ENCODE peak calls at places on chromosomes 1 and 21, in six cellular contexts. B is colonic mucosa, F is K562, N is pancreas, E is endothelial cell of umbilical vein, X is AG09309. O is an unnamed sample.

GRCh38 chr1:70863256-70863655 is 184.4 kb downstream of the PTGER3 start:
- DNase-seq in N (no peak), F (no peak), E (no peak), X (no peak), B (no peak), O (no peak)

GRCh38 chr1:247681288-247681897 is 1.9 kb upstream of the OR13G1 start:
- DNase-seq in X (no peak), F (peak), N (no peak), E (peak), B (peak), O (peak)

GRCh38 chr21:43300496-43301423 is 126.2 kb downstream of the SIK1 start:
- DNase-seq in F (no peak), N (no peak), B (no peak), E (no peak), X (no peak), O (no peak)

GRCh38 chr1:52054496-52055065 is 410 bp downstream of the TXNDC12 start:
- DNase-seq in E (no peak), F (no peak), X (no peak), N (no peak), B (no peak), O (no peak)

GRCh38 chr1:109319114-109319513 is 12.3 kb upstream of the MYBPHL start:
- DNase-seq in F (no peak), E (no peak), X (no peak), N (no peak), B (no peak), O (no peak)

GRCh38 chr1:184753093-184753492 is 1.6 kb downstream of the EDEM3 start:
- DNase-seq in E (no peak), B (no peak), X (no peak), N (no peak), F (no peak), O (no peak)

GRCh38 chr1:180123463-180123936 is 31.2 kb upstream of the QSOX1 start:
- DNase-seq in E (no peak), B (no peak), F (no peak), N (no peak), X (peak), O (no peak)

GRCh38 chr1:40316595-40317393 is at the start of gene COL9A2:
- DNase-seq in B (no peak), X (no peak), N (peak), F (no peak), E (peak), O (no peak)

GRCh38 chr1:9594471-9595155 is 5.9 kb downstream of the TMEM201 start:
- DNase-seq in E (no peak), X (no peak), N (peak), F (no peak), B (no peak), O (no peak)

GRCh38 chr1:77513839-77514763 is 168.4 kb downstream of the ZZZ3 start:
- DNase-seq in X (peak), B (no peak), E (peak), F (no peak), N (no peak), O (peak)

GRCh38 chr1:162689745-162690671 is 57.7 kb downstream of the DDR2 start:
- DNase-seq in N (no peak), E (peak), F (no peak), B (no peak), X (no peak), O (no peak)

GRCh38 chr1:16907870-16908758 is 12.3 kb downstream of the RNU1-2 start:
- DNase-seq in F (no peak), N (no peak), X (no peak), B (no peak), E (no peak), O (no peak)

GRCh38 chr1:46333300-46334029 is 7.1 kb upstream of the NSUN4 start:
- DNase-seq in F (peak), B (peak), E (peak), X (no peak), N (no peak), O (no peak)

GRCh38 chr21:41559658-41560599 is 52.0 kb upstream of the TMPRSS2 start:
- DNase-seq in E (no peak), F (no peak), N (no peak), B (peak), X (peak), O (no peak)

GRCh38 chr1:5858844-5859407 is 133.3 kb downstream of the NPHP4 start:
- DNase-seq in N (no peak), X (no peak), E (no peak), F (no peak), B (no peak), O (no peak)

GRCh38 chr21:34276711-34277425 is 86.9 kb upstream of the KCNE2 start:
- DNase-seq in N (no peak), E (no peak), X (no peak), B (no peak), F (peak), O (no peak)

GRCh38 chr1:143698016-143698415 is 273.8 kb downstream of the FAM72C start:
- DNase-seq in N (peak), X (no peak), E (no peak), F (peak), B (peak), O (no peak)

GRCh38 chr1:22208973-22209378 is 66.1 kb upstream of the WNT4 start:
- DNase-seq in X (no peak), F (no peak), E (no peak), B (no peak), N (peak), O (no peak)

GRCh38 chr1:22760453-22760852 is 49.8 kb downstream of the EPHB2 start:
- DNase-seq in N (no peak), F (no peak), X (no peak), B (no peak), E (no peak), O (no peak)

GRCh38 chr21:34881421-34881820 is 167.7 kb downstream of the RUNX1 start:
- DNase-seq in B (peak), X (no peak), E (no peak), F (no peak), N (no peak), O (no peak)

GRCh38 chr1:202056644-202057334 is 46.4 kb downstream of the ELF3 start:
- DNase-seq in F (no peak), E (no peak), N (peak), B (peak), X (no peak), O (no peak)

GRCh38 chr1:116766616-116767469 is 12.6 kb downstream of the CD2 start:
- DNase-seq in E (no peak), X (no peak), N (no peak), B (no peak), F (no peak), O (no peak)

GRCh38 chr1:159000627-159001026 is 9.1 kb upstream of the IFI16 start:
- DNase-seq in F (peak), B (peak), X (peak), E (peak), N (peak), O (peak)

GRCh38 chr1:154938604-154939399 is 2.3 kb upstream of the PMVK start:
- DNase-seq in E (no peak), B (no peak), X (no peak), N (no peak), F (peak), O (no peak)

GRCh38 chr1:228989992-228990827 is 254.9 kb downstream of the RHOU start:
- DNase-seq in N (no peak), B (peak), X (no peak), E (peak), F (no peak), O (no peak)

GRCh38 chr1:54052470-54052933 is 502 bp downstream of the TMEM59 start:
- DNase-seq in E (peak), B (peak), F (peak), X (no peak), N (no peak), O (no peak)

GRCh38 chr1:7407547-7407895 is 363.6 kb upstream of the VAMP3 start:
- DNase-seq in B (no peak), X (no peak), E (no peak), F (no peak), N (no peak), O (no peak)

GRCh38 chr1:206012086-206012859 is 9.1 kb upstream of the RAB7B start:
- DNase-seq in F (peak), B (peak), X (no peak), E (no peak), N (no peak), O (no peak)

GRCh38 chr1:243559575-243560172 is 290.4 kb downstream of the AKT3 start:
- DNase-seq in F (no peak), N (no peak), E (no peak), B (no peak), X (no peak), O (no peak)

GRCh38 chr1:111517464-111518225 is 14.2 kb upstream of the ADORA3 start:
- DNase-seq in E (no peak), B (no peak), N (no peak), F (no peak), X (no peak), O (no peak)

GRCh38 chr1:212244441-212244840 is 40.8 kb upstream of the PPP2R5A start:
- DNase-seq in X (no peak), N (no peak), F (no peak), E (no peak), B (no peak), O (no peak)

DNA sequence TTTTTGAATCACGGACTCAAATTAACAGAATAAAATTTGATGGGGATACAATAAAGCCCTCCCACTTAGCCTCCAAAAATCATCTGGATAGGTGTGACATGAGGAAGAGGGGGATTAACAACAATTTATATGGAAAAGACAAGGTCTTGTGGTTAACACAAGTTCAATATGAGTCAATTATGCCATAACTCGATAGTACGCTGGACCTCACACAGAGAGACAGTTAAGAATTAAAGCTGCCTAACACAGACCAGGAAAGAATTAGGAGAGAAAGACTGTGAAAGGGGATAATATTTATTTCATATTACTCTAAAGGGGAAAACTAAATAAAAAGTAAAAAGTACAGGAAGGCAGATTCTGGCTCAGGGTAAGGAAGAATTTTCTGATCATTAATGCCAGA is 243.7 kb upstream of the LYPLAL1 start:
- DNase-seq in X (no peak), F (no peak), E (no peak), N (no peak), B (no peak), O (no peak)
- H3K4me3 ChIP-seq in X (no peak), F (no peak), E (no peak), N (no peak), B (no peak), O (no peak)

GRCh38 chr21:16294128-16294527 is 564.3 kb downstream of the USP25 start:
- DNase-seq in F (no peak), E (no peak), X (no peak), N (no peak), B (no peak), O (no peak)
- TF ChIP-seq CTCF in F (no peak), E (no peak), X (no peak), N (no peak), B (no peak), O (no peak)

GRCh38 chr1:3244539-3245315 is 175.7 kb downstream of the PRDM16 start:
- DNase-seq in N (no peak), B (no peak), E (no peak), F (no peak), X (no peak), O (no peak)

GRCh38 chr1:3243304-3243703 is 174.3 kb downstream of the PRDM16 start:
- DNase-seq in F (no peak), E (no peak), X (no peak), B (no peak), N (no peak), O (no peak)

GRCh38 chr1:3242408-3243270 is 173.6 kb downstream of the PRDM16 start:
- DNase-seq in F (no peak), X (no peak), N (no peak), B (no peak), E (no peak), O (no peak)

GRCh38 chr1:3245344-3245743 is 176.3 kb downstream of the PRDM16 start:
- DNase-seq in F (no peak), E (no peak), X (no peak), N (no peak), B (no peak), O (no peak)

DNA sequence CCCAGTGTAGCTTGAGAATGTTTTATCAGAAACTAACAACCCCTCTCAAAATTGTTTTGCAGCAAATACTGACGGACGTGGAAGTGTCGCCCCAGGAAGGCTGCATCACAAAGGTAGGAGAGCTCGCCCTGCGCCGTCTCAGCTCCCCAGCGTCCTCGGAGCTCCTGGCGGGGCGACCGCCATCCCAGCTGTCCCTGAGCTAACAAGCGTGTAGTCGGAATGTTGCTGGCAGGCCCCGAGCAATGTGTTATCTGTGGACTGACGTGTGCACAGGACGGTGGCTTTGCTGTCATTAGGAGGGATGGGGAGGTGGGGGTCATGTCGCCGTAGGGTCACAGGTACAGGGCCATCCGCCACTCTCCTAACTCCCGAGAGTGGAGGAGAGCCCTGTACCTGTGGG is 175.0 kb downstream of the PRDM16 start:
- DNase-seq in B (no peak), F (no peak), N (no peak), E (no peak), X (no peak), O (no peak)
- H3K4me3 ChIP-seq in B (no peak), F (no peak), N (no peak), E (no peak), X (no peak), O (no peak)

DNA sequence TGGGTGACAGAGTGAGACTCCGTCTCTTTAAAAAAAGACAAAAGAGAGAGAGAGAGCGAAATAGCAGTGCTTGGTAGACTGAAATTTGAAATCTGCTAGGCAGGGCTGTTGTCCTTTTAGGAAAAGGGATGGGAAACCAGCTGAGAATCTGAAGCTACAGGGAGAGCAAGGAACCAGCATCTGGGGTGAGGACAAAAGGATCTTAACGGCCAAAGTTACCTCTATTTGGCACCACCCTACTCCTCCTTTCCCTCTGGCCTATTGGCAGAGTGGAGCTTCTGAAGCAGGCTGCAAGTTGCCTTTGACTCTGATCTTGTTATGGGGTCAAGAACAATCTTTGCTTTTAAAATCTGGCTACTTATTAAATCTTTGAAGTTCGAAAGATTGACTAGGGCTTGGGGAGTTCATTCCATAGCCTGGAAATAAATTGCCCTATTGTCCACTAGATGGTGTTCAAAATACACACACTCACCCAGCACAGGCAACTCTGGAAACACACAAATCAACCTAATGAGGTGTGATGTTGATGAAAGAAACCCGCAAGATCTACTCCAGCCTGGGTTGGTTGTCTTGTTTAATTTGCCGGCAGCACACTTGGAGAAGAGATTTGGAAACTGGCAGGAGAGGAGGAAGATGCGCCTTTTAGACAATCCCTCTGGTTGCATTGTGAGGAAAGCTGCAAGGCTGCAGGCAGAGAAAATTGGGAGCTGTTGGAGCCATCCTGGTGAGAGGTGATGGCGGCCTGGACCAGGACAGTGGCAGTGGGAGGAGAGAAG is 16.5 kb upstream of the PARP1 start:
- DNase-seq in E (peak), B (no peak), N (no peak), F (peak), X (no peak), O (peak)
- TF ChIP-seq CTCF in E (peak), B (peak), N (peak), F (peak), X (peak), O (peak)

DNA sequence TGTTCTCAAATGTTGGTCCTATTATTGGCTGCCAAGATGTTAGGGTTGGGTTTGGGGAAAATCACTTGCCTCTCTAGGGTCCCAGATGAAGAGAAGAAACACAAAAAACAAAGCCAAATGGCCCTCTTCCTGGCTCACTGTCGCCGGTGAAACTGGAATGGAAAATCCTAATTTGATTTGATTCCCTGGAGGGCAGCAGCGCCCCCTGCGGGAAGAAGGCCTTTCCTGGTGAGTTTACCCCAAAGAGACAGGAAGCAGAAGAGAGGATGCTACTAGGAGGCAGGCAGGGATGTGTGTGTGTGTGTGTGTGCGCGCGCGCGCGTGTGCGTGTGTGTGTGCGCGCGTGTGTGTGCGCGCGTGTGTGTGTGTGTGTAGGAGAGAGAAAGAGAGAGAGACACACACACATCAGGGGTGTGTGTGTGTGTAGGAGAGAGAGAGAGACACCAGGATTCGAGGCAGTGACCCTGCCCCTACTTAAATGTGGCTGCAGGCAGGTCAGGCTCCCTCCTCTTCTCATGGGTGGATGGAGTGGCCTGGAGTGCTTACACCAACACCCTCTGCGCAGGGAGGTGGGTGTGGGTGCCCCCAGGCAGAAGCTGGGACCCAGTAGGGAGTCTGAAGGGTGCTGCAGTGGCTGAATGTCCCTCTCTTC is 3.1 kb upstream of the SELENON start:
- DNase-seq in X (no peak), B (peak), N (peak), F (peak), E (peak), O (peak)
- H3K4me3 ChIP-seq in X (no peak), B (no peak), N (peak), F (no peak), E (no peak), O (no peak)

DNA sequence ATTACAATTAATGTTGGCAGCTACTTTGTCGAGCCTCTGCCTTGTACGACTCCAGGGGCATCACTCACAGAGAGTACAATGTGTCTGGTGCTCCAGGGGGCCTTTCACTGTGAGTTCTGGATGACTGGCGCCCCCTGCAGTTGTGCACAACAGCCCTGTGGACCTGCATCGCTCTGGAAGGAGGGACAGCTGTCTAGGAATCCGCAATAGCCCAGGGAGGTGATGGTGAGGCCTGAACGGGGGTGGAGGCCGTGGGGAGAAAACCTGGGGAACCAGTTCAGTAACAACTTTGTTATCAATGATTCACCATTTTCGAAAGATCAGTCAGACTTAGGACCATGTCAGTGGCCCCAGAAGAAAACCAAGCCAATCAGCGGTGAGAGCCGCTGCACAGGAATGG is 189.1 kb downstream of the KAZN start:
- DNase-seq in F (no peak), E (no peak), X (no peak), B (no peak), N (no peak), O (no peak)
- TF ChIP-seq CTCF in F (peak), E (no peak), X (no peak), B (no peak), N (no peak), O (no peak)

GRCh38 chr1:112708002-112708448 is 1.1 kb upstream of the RHOC start:
- DNase-seq in E (no peak), B (no peak), X (no peak), N (no peak), F (no peak), O (no peak)

GRCh38 chr1:112704908-112705627 is 1.9 kb downstream of the RHOC start:
- DNase-seq in E (peak), F (peak), N (peak), B (peak), X (peak), O (peak)

GRCh38 chr1:112708489-112708888 is 1.6 kb upstream of the RHOC start:
- DNase-seq in N (no peak), E (no peak), F (no peak), B (no peak), X (no peak), O (no peak)

GRCh38 chr1:112706505-112707216 is at the start of gene RHOC:
- DNase-seq in E (no peak), B (peak), N (peak), X (no peak), F (peak), O (no peak)

GRCh38 chr1:112707217-112708001 is 482 bp upstream of the RHOC start:
- DNase-seq in B (peak), E (peak), X (peak), F (peak), N (peak), O (peak)
- H3K4me3 ChIP-seq in B (peak), E (peak), X (peak), F (peak), N (peak), O (peak)

DNA sequence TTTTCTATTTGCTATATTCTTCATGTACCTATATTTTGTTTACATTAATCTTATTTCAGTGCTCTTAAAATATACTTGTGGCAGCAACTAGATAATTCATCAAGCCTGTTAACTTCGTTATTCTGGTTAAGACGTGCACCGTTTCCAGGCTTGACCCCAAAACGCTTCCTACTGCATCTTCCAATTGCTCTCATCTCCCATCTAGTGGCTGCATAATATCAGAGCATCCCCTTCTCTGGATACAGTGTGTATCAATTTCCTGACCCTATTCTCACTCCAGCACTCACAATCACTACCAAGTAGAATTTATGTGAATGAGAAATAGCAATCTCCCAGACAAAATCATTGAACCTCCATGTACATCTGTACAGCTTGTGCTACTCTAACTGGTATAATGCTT is 1280.3 kb upstream of the B3GALT2 start:
- DNase-seq in F (no peak), E (no peak), N (no peak), X (no peak), B (no peak), O (no peak)
- TF ChIP-seq CTCF in F (no peak), E (no peak), N (no peak), X (no peak), B (no peak), O (peak)

O was measured in astrocyte of the cerebellum.